ENCODE peak calls at places on chromosomes 7 and 10, in ten cellular contexts. Q, B, R, T, E, W, K, X, Z and V are unnamed samples.

GRCh38 chr7:28672397-28672797 is 260.1 kb downstream of the CREB5 start:
- DNase-seq in X (no peak), B (no peak), Z (peak), K (peak), W (no peak), R (no peak), T (no peak), Q (no peak), E (no peak), V (no peak)

GRCh38 chr10:96073722-96074121 is 30.3 kb downstream of the CCNJ start:
- DNase-seq in W (no peak), Q (no peak), X (peak), T (no peak), Z (peak), E (no peak), B (no peak), K (no peak), R (no peak), V (peak)

GRCh38 chr10:114520453-114520852 is 116.2 kb upstream of the AFAP1L2 start:
- DNase-seq in B (no peak), X (peak), E (no peak), R (no peak), Z (peak), W (peak), T (no peak), K (peak), Q (no peak), V (no peak)

GRCh38 chr10:28922861-28923260 is 245.5 kb downstream of the BAMBI start:
- DNase-seq in B (no peak), Z (no peak), E (no peak), K (no peak), T (no peak), R (no peak), Q (no peak), X (no peak), W (no peak), V (no peak)

GRCh38 chr10:79052311-79053080 is 16.3 kb upstream of the ZMIZ1 start:
- DNase-seq in W (peak), B (peak), E (no peak), Z (peak), T (no peak), X (no peak), K (peak), R (peak), Q (no peak), V (no peak)

GRCh38 chr7:101936612-101937231 is 119.3 kb downstream of the CUX1 start:
- DNase-seq in X (no peak), Z (peak), K (no peak), W (no peak), R (peak), Q (no peak), T (no peak), B (no peak), E (no peak), V (no peak)

GRCh38 chr7:1845536-1846311 is 175.6 kb downstream of the ELFN1 start:
- DNase-seq in R (peak), B (no peak), K (no peak), W (no peak), Q (no peak), Z (no peak), T (no peak), E (no peak), X (no peak), V (no peak)

GRCh38 chr10:114855776-114856543 is 34.4 kb downstream of the FHIP2A start:
- DNase-seq in K (no peak), W (no peak), R (no peak), B (no peak), T (no peak), X (no peak), Q (no peak), Z (peak), E (no peak), V (peak)

GRCh38 chr7:2227699-2228098 is 5.0 kb downstream of the MAD1L1 start:
- DNase-seq in X (no peak), Z (no peak), Q (no peak), W (no peak), T (no peak), E (no peak), B (no peak), R (no peak), K (no peak), V (no peak)

GRCh38 chr7:37732253-37732652 is 48.7 kb downstream of the GPR141 start:
- DNase-seq in B (peak), X (no peak), Z (peak), R (peak), K (no peak), Q (peak), E (peak), W (no peak), T (no peak), V (no peak)

GRCh38 chr7:26616235-26616634 is 248.2 kb downstream of the SKAP2 start:
- DNase-seq in B (no peak), R (no peak), K (no peak), T (no peak), E (no peak), Q (no peak), W (no peak), Z (no peak), X (peak), V (no peak)

GRCh38 chr10:117460846-117461765 is 81.4 kb upstream of the EMX2 start:
- DNase-seq in Z (no peak), Q (no peak), K (no peak), T (no peak), W (no peak), R (no peak), E (no peak), B (no peak), X (no peak), V (no peak)

GRCh38 chr7:37432240-37432917 is 16.3 kb downstream of the ELMO1 start:
- DNase-seq in B (no peak), E (peak), K (no peak), W (no peak), R (no peak), X (no peak), T (no peak), Z (no peak), Q (peak), V (no peak)

GRCh38 chr10:104657458-104657857 is 16.4 kb downstream of the SORCS3 start:
- DNase-seq in Z (no peak), K (no peak), B (no peak), X (no peak), W (no peak), Q (no peak), E (no peak), T (no peak), R (no peak), V (no peak)

GRCh38 chr7:116305485-116306408 is 95.4 kb downstream of the TES start:
- DNase-seq in E (no peak), K (no peak), Q (no peak), X (no peak), T (no peak), R (no peak), Z (peak), B (no peak), W (peak), V (no peak)

GRCh38 chr7:123624527-123625183 is 23.0 kb downstream of the ASB15 start:
- DNase-seq in E (peak), R (peak), T (peak), Z (peak), W (peak), Q (peak), X (no peak), K (no peak), B (peak), V (peak)

GRCh38 chr10:89505606-89506005 is 29.8 kb downstream of the SLC16A12 start:
- DNase-seq in B (no peak), Z (no peak), X (no peak), Q (no peak), W (no peak), E (no peak), T (no peak), K (no peak), R (no peak), V (no peak)

GRCh38 chr7:100093925-100094486 is 5.2 kb downstream of the COPS6 start:
- DNase-seq in Q (no peak), T (no peak), X (no peak), E (no peak), Z (no peak), B (no peak), R (no peak), W (no peak), K (no peak), V (no peak)

GRCh38 chr10:24681476-24682088 is 42.1 kb downstream of the ARHGAP21 start:
- DNase-seq in X (no peak), E (no peak), W (no peak), B (no peak), R (no peak), T (no peak), Q (no peak), K (no peak), Z (no peak), V (no peak)

GRCh38 chr7:53350241-53350640 is 314.8 kb downstream of the POM121L12 start:
- DNase-seq in Z (no peak), T (no peak), K (peak), E (peak), R (no peak), Q (no peak), X (no peak), B (peak), W (no peak), V (no peak)

GRCh38 chr7:85405016-85405415 is 218.2 kb upstream of the SEMA3D start:
- DNase-seq in Z (no peak), X (peak), W (no peak), Q (no peak), B (no peak), E (no peak), T (no peak), R (no peak), K (no peak), V (no peak)

GRCh38 chr10:42783181-42783549 is 570 bp downstream of the BMS1 start:
- DNase-seq in R (no peak), E (peak), K (peak), T (peak), B (no peak), X (no peak), W (peak), Q (no peak), Z (peak), V (no peak)

GRCh38 chr7:1460757-1461639 is 1.7 kb upstream of the MICALL2 start:
- DNase-seq in E (no peak), Z (peak), W (peak), Q (peak), K (no peak), T (no peak), X (peak), B (no peak), R (peak), V (no peak)

GRCh38 chr10:123614888-123615287 is 51.3 kb upstream of the GPR26 start:
- DNase-seq in Q (peak), B (peak), X (peak), K (no peak), R (peak), T (peak), E (peak), Z (peak), W (peak), V (peak)

GRCh38 chr10:61612009-61612408 is 50.7 kb upstream of the CABCOCO1 start:
- DNase-seq in K (no peak), B (no peak), E (no peak), Q (no peak), W (no peak), T (no peak), R (no peak), Z (no peak), X (no peak), V (no peak)

GRCh38 chr10:11035318-11035920 is 17.7 kb downstream of the CELF2 start:
- DNase-seq in E (no peak), W (no peak), Q (no peak), R (peak), K (no peak), B (peak), Z (peak), T (no peak), X (peak), V (no peak)

GRCh38 chr10:24721254-24722106 is 2.2 kb downstream of the ARHGAP21 start:
- DNase-seq in Q (no peak), W (peak), Z (peak), X (no peak), K (no peak), T (no peak), R (peak), B (peak), E (no peak), V (no peak)

GRCh38 chr10:15182541-15183207 is 14.2 kb upstream of the NMT2 start:
- DNase-seq in X (no peak), Z (peak), T (no peak), B (no peak), R (no peak), K (no peak), W (no peak), Q (no peak), E (no peak), V (no peak)

GRCh38 chr7:10974717-10975032 is 1.0 kb downstream of the PHF14 start:
- DNase-seq in Z (no peak), Q (no peak), T (no peak), W (peak), R (no peak), B (no peak), K (peak), E (no peak), X (no peak), V (no peak)

GRCh38 chr7:69438584-69438983 is 159.7 kb upstream of the AUTS2 start:
- DNase-seq in B (no peak), E (no peak), K (no peak), R (no peak), Z (no peak), Q (no peak), X (peak), T (no peak), W (no peak), V (no peak)

GRCh38 chr10:98332623-98333269 is 64.8 kb upstream of the LOXL4 start:
- DNase-seq in R (no peak), T (no peak), E (no peak), Z (no peak), X (no peak), W (no peak), Q (no peak), K (peak), B (no peak), V (no peak)

GRCh38 chr7:46220066-46220630 is 299.1 kb upstream of the IGFBP3 start:
- DNase-seq in Z (no peak), E (no peak), Q (no peak), K (no peak), R (no peak), W (no peak), B (no peak), X (peak), T (no peak), V (no peak)

GRCh38 chr7:40393660-40394059 is 258.9 kb downstream of the SUGCT start:
- DNase-seq in T (no peak), Q (no peak), Z (no peak), W (no peak), X (no peak), R (no peak), K (no peak), E (no peak), B (no peak), V (no peak)

GRCh38 chr10:127153166-127153565 is 43.2 kb downstream of the INSYN2A start:
- DNase-seq in B (no peak), W (no peak), Q (no peak), X (no peak), T (no peak), E (no peak), K (no peak), R (no peak), Z (peak), V (no peak)

GRCh38 chr7:4479367-4480039 is 202.6 kb upstream of the FOXK1 start:
- DNase-seq in B (no peak), T (peak), X (peak), W (peak), K (peak), E (peak), R (no peak), Z (peak), Q (no peak), V (no peak)